ENCODE peak calls at places on chromosomes 3 and 15, in five cellular contexts. F is left colon, L is GM03348, M is C1 segment of cervical spinal cord, P is NCI-H2029 treated with DMSO at 0.1 percent for 48 hours. Z is an unnamed sample.

GRCh38 chr3:158330820-158331219 is 220.9 kb downstream of the RSRC1 start:
- DNase-seq in L (no peak), P (no peak), F (no peak), M (no peak), Z (no peak)

GRCh38 chr15:79195802-79196201 is 86.7 kb upstream of the ANKRD34C start:
- DNase-seq in P (no peak), L (no peak), F (no peak), M (no peak), Z (no peak)

GRCh38 chr15:100521907-100522306 is 6.8 kb downstream of the CERS3 start:
- DNase-seq in M (no peak), F (no peak), P (no peak), L (no peak), Z (no peak)

GRCh38 chr3:194775266-194775665 is 89.6 kb downstream of the FAM43A start:
- DNase-seq in F (no peak), P (no peak), M (no peak), L (no peak), Z (no peak)

GRCh38 chr3:113166719-113167492 is 44.5 kb upstream of the BOC start:
- DNase-seq in P (peak), M (peak), F (no peak), L (peak), Z (no peak)

GRCh38 chr15:84831028-84831427 is 13.9 kb downstream of the ALPK3 start:
- DNase-seq in P (no peak), M (no peak), L (no peak), F (no peak), Z (no peak)

GRCh38 chr3:47421741-47422649 is 41.2 kb downstream of the PTPN23 start:
- DNase-seq in P (peak), M (no peak), L (peak), F (peak), Z (peak)

GRCh38 chr3:46905191-46905560 is 27.7 kb downstream of the PTH1R start:
- DNase-seq in F (no peak), L (no peak), M (no peak), P (no peak), Z (no peak)

GRCh38 chr15:81877533-81878227 is 168.1 kb downstream of the MEX3B start:
- DNase-seq in M (no peak), P (no peak), F (no peak), L (no peak), Z (no peak)

GRCh38 chr3:197456271-197457091 is 99.3 kb downstream of the BDH1 start:
- DNase-seq in P (no peak), M (no peak), F (peak), L (peak), Z (peak)

GRCh38 chr3:172678068-172678467 is 32.8 kb downstream of the NCEH1 start:
- DNase-seq in P (no peak), M (no peak), F (no peak), L (no peak), Z (peak)

GRCh38 chr15:89912674-89913396 is at the start of gene ARPIN:
- DNase-seq in M (no peak), P (no peak), F (no peak), L (peak), Z (peak)

Z was measured in SK-MEL-5.